ENCODE peak calls at places on chromosomes 16 and 17, in eight cellular contexts. J is heart left ventricle, U is kidney, P is fibroblast of the aortic adventitia, O is activated gamma-delta T cell, S is tibial artery, M is IMR-90, L is GM13977. Q is an unnamed sample.

GRCh38 chr16:58024347-58024672 is 1.2 kb upstream of the MMP15 start:
- DNase-seq in J (no peak), U (no peak), P (no peak), O (no peak), S (no peak), M (no peak), L (no peak), Q (no peak)

GRCh38 chr17:78132086-78132676 is 1.6 kb downstream of the TMC8 start:
- DNase-seq in J (peak; percentile 59), U (peak; percentile 93), P (no peak), O (peak; percentile 54), S (peak; percentile 65), M (no peak), L (peak; percentile 74), Q (no peak)

GRCh38 chr16:23403547-23403946 is 49.4 kb downstream of the COG7 start:
- DNase-seq in J (no peak), U (no peak), P (no peak), O (no peak), S (no peak), M (no peak), L (no peak), Q (no peak)

GRCh38 chr17:57115377-57115776 is 30.3 kb downstream of the AKAP1 start:
- DNase-seq in J (no peak), U (no peak), P (no peak), O (no peak), S (no peak), M (no peak), L (no peak), Q (no peak)

GRCh38 chr16:82767198-82767597 is 140.4 kb downstream of the CDH13 start:
- DNase-seq in J (no peak), U (no peak), P (no peak), O (no peak), S (no peak), M (no peak), L (no peak), Q (no peak)

GRCh38 chr16:31464781-31465260 is 5.5 kb downstream of the ARMC5 start:
- DNase-seq in J (no peak), U (peak; percentile 62), P (no peak), O (no peak), S (peak; percentile 54), M (no peak), L (no peak), Q (no peak)

GRCh38 chr16:89270666-89271345 is 53.3 kb downstream of the ZNF778 start:
- DNase-seq in J (no peak), U (peak; percentile 53), P (no peak), O (no peak), S (peak; percentile 58), M (no peak), L (no peak), Q (no peak)

GRCh38 chr17:45116434-45117016 is 15.8 kb downstream of the PLCD3 start:
- DNase-seq in J (no peak), U (peak; percentile 69), P (no peak), O (no peak), S (no peak), M (no peak), L (no peak), Q (no peak)

GRCh38 chr16:27639588-27640276 is 89.8 kb downstream of the KATNIP start:
- DNase-seq in J (no peak), U (no peak), P (peak; percentile 67), O (no peak), S (no peak), M (peak; percentile 65), L (peak; percentile 83), Q (no peak)

GRCh38 chr16:30659507-30660423 is 1.5 kb downstream of the FBRS start:
- DNase-seq in J (peak; percentile 68), U (peak; percentile 90), P (no peak), O (no peak), S (no peak), M (no peak), L (peak; percentile 48), Q (no peak)

GRCh38 chr17:82100502-82101298 is 2.7 kb upstream of the FASN start:
- DNase-seq in J (no peak), U (peak; percentile 72), P (no peak), O (no peak), S (no peak), M (no peak), L (no peak), Q (no peak)

GRCh38 chr16:66918803-66919568 is at the start of gene CDH16:
- DNase-seq in J (no peak), U (peak; percentile 97), P (no peak), O (no peak), S (no peak), M (no peak), L (no peak), Q (no peak)

GRCh38 chr17:73972901-73973300 is 230.6 kb upstream of the RPL38 start:
- DNase-seq in J (no peak), U (no peak), P (no peak), O (no peak), S (peak; percentile 23), M (no peak), L (no peak), Q (no peak)

GRCh38 chr16:57256601-57257395 is 11.7 kb downstream of the ARL2BP start:
- DNase-seq in J (peak; percentile 58), U (no peak), P (no peak), O (no peak), S (peak; percentile 51), M (no peak), L (no peak), Q (no peak)

GRCh38 chr16:67718668-67719047 is 458 bp downstream of the GFOD2 start:
- DNase-seq in J (no peak), U (no peak), P (no peak), O (no peak), S (no peak), M (no peak), L (peak; percentile 64), Q (no peak)

GRCh38 chr16:65297453-65297852 is 175.6 kb upstream of the CDH11 start:
- DNase-seq in J (no peak), U (no peak), P (no peak), O (no peak), S (no peak), M (no peak), L (no peak), Q (no peak)

GRCh38 chr17:22303865-22304264 is 611.5 kb downstream of the KCNJ18 start:
- DNase-seq in J (no peak), U (no peak), P (no peak), O (no peak), S (no peak), M (no peak), L (no peak), Q (no peak)

GRCh38 chr16:85078952-85079351 is 33.3 kb downstream of the CIBAR2 start:
- DNase-seq in J (no peak), U (no peak), P (no peak), O (no peak), S (no peak), M (no peak), L (no peak), Q (no peak)

GRCh38 chr17:21495281-21495680 is 119.1 kb downstream of the KCNJ12 start:
- DNase-seq in J (no peak), U (no peak), P (no peak), O (no peak), S (peak; percentile 28), M (no peak), L (no peak), Q (no peak)